ENCODE peak calls at places on chromosomes 4 and X, in seven cellular contexts. One of them, this sample, is unnamed.
A peak's percentile ranks its signal among the peaks of the same experiment; 100 is the strongest.

GRCh38 chr4:124179521-124180186 is 532.9 kb downstream of the ANKRD50 start:
- DNase-seq in cardiac muscle cell: no peak
- DNase-seq in naive thymus-derived CD4-positive, alpha-beta T cell: no peak
- DNase-seq in mammary epithelial cell: no peak
- DNase-seq in kidney: no peak
- DNase-seq in PC-3: no peak
- DNase-seq in upper lobe of right lung: no peak
- DNase-seq in this sample: no peak

GRCh38 chr4:72966652-72967051 is 102.9 kb downstream of the COX18 start:
- DNase-seq in cardiac muscle cell: no peak
- DNase-seq in naive thymus-derived CD4-positive, alpha-beta T cell: no peak
- DNase-seq in mammary epithelial cell: no peak
- DNase-seq in kidney: no peak
- DNase-seq in PC-3: no peak
- DNase-seq in upper lobe of right lung: no peak
- DNase-seq in this sample: no peak

GRCh38 chrX:20218809-20219505 is 47.8 kb downstream of the RPS6KA3 start:
- DNase-seq in cardiac muscle cell: peak; percentile 30
- DNase-seq in naive thymus-derived CD4-positive, alpha-beta T cell: no peak
- DNase-seq in mammary epithelial cell: no peak
- DNase-seq in kidney: no peak
- DNase-seq in PC-3: no peak
- DNase-seq in upper lobe of right lung: no peak
- DNase-seq in this sample: no peak

GRCh38 chr4:10182446-10183424 is 66.1 kb upstream of the WDR1 start:
- DNase-seq in cardiac muscle cell: no peak
- DNase-seq in naive thymus-derived CD4-positive, alpha-beta T cell: no peak
- DNase-seq in mammary epithelial cell: no peak
- DNase-seq in kidney: no peak
- DNase-seq in PC-3: no peak
- DNase-seq in upper lobe of right lung: no peak
- DNase-seq in this sample: no peak

GRCh38 chrX:98371994-98372393 is 1488.3 kb downstream of the RPA4 start:
- DNase-seq in cardiac muscle cell: no peak
- DNase-seq in naive thymus-derived CD4-positive, alpha-beta T cell: no peak
- DNase-seq in mammary epithelial cell: no peak
- DNase-seq in kidney: no peak
- DNase-seq in PC-3: no peak
- DNase-seq in upper lobe of right lung: no peak
- DNase-seq in this sample: no peak

GRCh38 chrX:136250191-136251041 is 784 bp downstream of the MAP7D3 start:
- DNase-seq in cardiac muscle cell: peak; percentile 24
- DNase-seq in naive thymus-derived CD4-positive, alpha-beta T cell: peak; percentile 8
- DNase-seq in mammary epithelial cell: no peak
- DNase-seq in kidney: no peak
- DNase-seq in PC-3: no peak
- DNase-seq in upper lobe of right lung: no peak
- DNase-seq in this sample: no peak

GRCh38 chr4:99790796-99791617 is 25.6 kb upstream of the DAPP1 start:
- DNase-seq in cardiac muscle cell: no peak
- DNase-seq in naive thymus-derived CD4-positive, alpha-beta T cell: no peak
- DNase-seq in mammary epithelial cell: peak; percentile 88
- DNase-seq in kidney: no peak
- DNase-seq in PC-3: peak; percentile 49
- DNase-seq in upper lobe of right lung: no peak
- DNase-seq in this sample: no peak

GRCh38 chrX:100681581-100681980 is 37.6 kb downstream of the SRPX2 start:
- DNase-seq in cardiac muscle cell: no peak
- DNase-seq in naive thymus-derived CD4-positive, alpha-beta T cell: no peak
- DNase-seq in mammary epithelial cell: no peak
- DNase-seq in kidney: no peak
- DNase-seq in PC-3: no peak
- DNase-seq in upper lobe of right lung: no peak
- DNase-seq in this sample: no peak

GRCh38 chr4:71195932-71196331 is 142.9 kb upstream of the SLC4A4 start:
- DNase-seq in cardiac muscle cell: peak; percentile 52
- DNase-seq in naive thymus-derived CD4-positive, alpha-beta T cell: no peak
- DNase-seq in mammary epithelial cell: no peak
- DNase-seq in kidney: no peak
- DNase-seq in PC-3: no peak
- DNase-seq in upper lobe of right lung: no peak
- DNase-seq in this sample: no peak

DNA sequence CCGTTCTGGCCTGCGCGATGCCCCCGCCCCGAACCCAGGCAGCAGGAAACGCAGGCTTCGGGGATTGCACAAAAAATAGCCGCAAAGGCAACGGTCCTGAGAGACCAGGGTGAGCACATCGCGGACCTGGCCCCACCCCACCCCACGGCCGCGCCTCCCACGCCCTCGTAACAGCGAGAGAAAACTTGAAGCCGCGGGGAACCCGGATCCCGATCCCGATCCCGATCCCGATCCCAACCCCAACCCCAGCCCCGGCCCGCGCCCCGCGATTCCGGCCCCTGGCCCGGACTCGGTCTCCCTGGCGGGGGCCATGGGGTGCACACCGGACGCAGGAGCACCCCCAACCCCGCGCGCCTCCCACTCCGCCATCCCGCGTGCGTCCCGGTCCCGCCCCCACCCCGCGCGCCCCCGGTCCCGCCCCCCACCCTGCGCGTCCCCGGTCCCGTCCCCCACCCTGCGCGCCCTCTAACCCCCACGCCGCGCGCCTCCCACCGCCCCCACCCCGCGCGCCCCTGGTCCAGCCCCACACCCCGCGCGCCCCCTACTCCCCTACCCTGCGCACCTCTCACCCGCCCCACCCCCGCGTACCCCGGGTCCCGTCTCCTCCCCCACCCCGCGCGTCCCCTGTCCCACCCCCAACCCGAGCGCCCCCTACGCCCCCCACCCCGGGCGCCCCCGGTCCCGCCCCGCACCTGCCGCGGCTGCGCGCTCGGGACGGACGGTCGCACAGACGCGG is 29.0 kb downstream of the NOP14 start:
- DNase-seq in cardiac muscle cell: peak; percentile 75
- DNase-seq in naive thymus-derived CD4-positive, alpha-beta T cell: peak; percentile 46
- DNase-seq in mammary epithelial cell: peak; percentile 48
- DNase-seq in kidney: peak; percentile 88
- DNase-seq in PC-3: peak; percentile 19
- DNase-seq in upper lobe of right lung: peak; percentile 86
- DNase-seq in this sample: peak; percentile 92
- H3K27ac ChIP-seq in cardiac muscle cell: no peak overlapping the region
- H3K27ac ChIP-seq in naive thymus-derived CD4-positive, alpha-beta T cell: peak overlapping the region; percentile 92
- H3K27ac ChIP-seq in mammary epithelial cell: peak overlapping the region; percentile 34
- H3K27ac ChIP-seq in kidney: peak overlapping the region; percentile 13
- H3K27ac ChIP-seq in PC-3: peak overlapping the region; percentile 7
- H3K27ac ChIP-seq in upper lobe of right lung: peak overlapping the region; percentile 83
- H3K27ac ChIP-seq in this sample: peak overlapping the region; percentile 99

GRCh38 chr4:24328300-24328699 is 256.1 kb downstream of the DHX15 start:
- DNase-seq in cardiac muscle cell: no peak
- DNase-seq in naive thymus-derived CD4-positive, alpha-beta T cell: no peak
- DNase-seq in mammary epithelial cell: no peak
- DNase-seq in kidney: no peak
- DNase-seq in PC-3: no peak
- DNase-seq in upper lobe of right lung: no peak
- DNase-seq in this sample: no peak
- H3K27ac ChIP-seq in cardiac muscle cell: no peak overlapping the region
- H3K27ac ChIP-seq in naive thymus-derived CD4-positive, alpha-beta T cell: no peak overlapping the region
- H3K27ac ChIP-seq in mammary epithelial cell: no peak overlapping the region
- H3K27ac ChIP-seq in kidney: no peak overlapping the region
- H3K27ac ChIP-seq in PC-3: no peak overlapping the region
- H3K27ac ChIP-seq in upper lobe of right lung: no peak overlapping the region
- H3K27ac ChIP-seq in this sample: no peak overlapping the region

GRCh38 chr4:39348371-39349265 is 17.5 kb downstream of the RFC1 start:
- DNase-seq in cardiac muscle cell: no peak
- DNase-seq in naive thymus-derived CD4-positive, alpha-beta T cell: no peak
- DNase-seq in mammary epithelial cell: peak; percentile 46
- DNase-seq in kidney: no peak
- DNase-seq in PC-3: peak; percentile 32
- DNase-seq in upper lobe of right lung: no peak
- DNase-seq in this sample: no peak

GRCh38 chr4:39349326-39349725 is 16.8 kb downstream of the RFC1 start:
- DNase-seq in cardiac muscle cell: no peak
- DNase-seq in naive thymus-derived CD4-positive, alpha-beta T cell: no peak
- DNase-seq in mammary epithelial cell: no peak
- DNase-seq in kidney: no peak
- DNase-seq in PC-3: no peak
- DNase-seq in upper lobe of right lung: no peak
- DNase-seq in this sample: no peak

GRCh38 chr4:39357002-39357401 is 9.2 kb downstream of the RFC1 start:
- DNase-seq in cardiac muscle cell: no peak
- DNase-seq in naive thymus-derived CD4-positive, alpha-beta T cell: no peak
- DNase-seq in mammary epithelial cell: no peak
- DNase-seq in kidney: no peak
- DNase-seq in PC-3: no peak
- DNase-seq in upper lobe of right lung: no peak
- DNase-seq in this sample: no peak

GRCh38 chr4:39353478-39354177 is 12.5 kb downstream of the RFC1 start:
- DNase-seq in cardiac muscle cell: peak; percentile 89
- DNase-seq in naive thymus-derived CD4-positive, alpha-beta T cell: peak; percentile 69
- DNase-seq in mammary epithelial cell: peak; percentile 48
- DNase-seq in kidney: no peak
- DNase-seq in PC-3: no peak
- DNase-seq in upper lobe of right lung: no peak
- DNase-seq in this sample: peak; percentile 28

DNA sequence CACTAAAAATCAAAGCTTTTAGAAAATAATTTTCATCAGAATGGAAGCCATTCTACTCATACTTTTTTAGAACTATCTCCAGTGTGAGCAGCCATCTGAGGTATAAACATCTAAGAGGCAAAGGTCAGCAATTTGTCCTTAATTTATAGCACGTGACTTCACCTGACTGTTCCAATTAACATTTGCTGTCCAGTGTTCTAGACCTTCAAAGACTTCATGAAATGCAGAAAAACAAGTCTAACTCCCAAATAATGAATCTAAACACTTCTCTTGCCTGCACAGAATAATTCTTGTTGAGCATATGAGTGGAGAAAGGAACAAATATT is 12.0 kb downstream of the RFC1 start:
- DNase-seq in cardiac muscle cell: no peak
- DNase-seq in naive thymus-derived CD4-positive, alpha-beta T cell: no peak
- DNase-seq in mammary epithelial cell: no peak
- DNase-seq in kidney: no peak
- DNase-seq in PC-3: no peak
- DNase-seq in upper lobe of right lung: no peak
- DNase-seq in this sample: no peak
- H3K27ac ChIP-seq in cardiac muscle cell: peak overlapping the region; percentile 14
- H3K27ac ChIP-seq in naive thymus-derived CD4-positive, alpha-beta T cell: peak overlapping the region; percentile 70
- H3K27ac ChIP-seq in mammary epithelial cell: peak overlapping the region; percentile 93
- H3K27ac ChIP-seq in kidney: peak overlapping the region; percentile 64
- H3K27ac ChIP-seq in PC-3: no peak overlapping the region
- H3K27ac ChIP-seq in upper lobe of right lung: peak overlapping the region; percentile 78
- H3K27ac ChIP-seq in this sample: peak overlapping the region; percentile 62

DNA sequence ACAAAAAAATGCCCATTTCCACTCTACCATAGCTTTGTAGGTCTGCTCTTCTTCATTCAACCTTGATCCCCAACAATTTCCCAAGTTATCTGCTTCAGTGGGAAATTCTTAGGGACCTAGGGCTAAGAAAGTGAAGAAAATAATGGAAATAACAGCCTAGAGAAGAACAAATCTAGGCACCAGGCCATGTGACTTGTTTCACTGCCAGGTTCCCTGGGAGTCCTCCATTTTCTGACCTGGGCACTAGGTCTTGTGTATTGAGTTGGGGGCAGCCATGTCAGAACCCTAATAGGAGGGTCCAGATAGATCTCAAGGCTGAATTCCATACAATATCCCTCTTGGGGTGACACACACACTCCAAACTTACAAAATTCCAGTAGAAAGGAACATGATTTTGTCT is 194.6 kb upstream of the STK26 start:
- DNase-seq in cardiac muscle cell: no peak
- DNase-seq in naive thymus-derived CD4-positive, alpha-beta T cell: no peak
- DNase-seq in mammary epithelial cell: no peak
- DNase-seq in kidney: no peak
- DNase-seq in PC-3: no peak
- DNase-seq in upper lobe of right lung: no peak
- DNase-seq in this sample: no peak
- H3K27ac ChIP-seq in cardiac muscle cell: no peak overlapping the region
- H3K27ac ChIP-seq in naive thymus-derived CD4-positive, alpha-beta T cell: no peak overlapping the region
- H3K27ac ChIP-seq in mammary epithelial cell: no peak overlapping the region
- H3K27ac ChIP-seq in kidney: no peak overlapping the region
- H3K27ac ChIP-seq in PC-3: no peak overlapping the region
- H3K27ac ChIP-seq in upper lobe of right lung: no peak overlapping the region
- H3K27ac ChIP-seq in this sample: peak overlapping the region; percentile 71

DNA sequence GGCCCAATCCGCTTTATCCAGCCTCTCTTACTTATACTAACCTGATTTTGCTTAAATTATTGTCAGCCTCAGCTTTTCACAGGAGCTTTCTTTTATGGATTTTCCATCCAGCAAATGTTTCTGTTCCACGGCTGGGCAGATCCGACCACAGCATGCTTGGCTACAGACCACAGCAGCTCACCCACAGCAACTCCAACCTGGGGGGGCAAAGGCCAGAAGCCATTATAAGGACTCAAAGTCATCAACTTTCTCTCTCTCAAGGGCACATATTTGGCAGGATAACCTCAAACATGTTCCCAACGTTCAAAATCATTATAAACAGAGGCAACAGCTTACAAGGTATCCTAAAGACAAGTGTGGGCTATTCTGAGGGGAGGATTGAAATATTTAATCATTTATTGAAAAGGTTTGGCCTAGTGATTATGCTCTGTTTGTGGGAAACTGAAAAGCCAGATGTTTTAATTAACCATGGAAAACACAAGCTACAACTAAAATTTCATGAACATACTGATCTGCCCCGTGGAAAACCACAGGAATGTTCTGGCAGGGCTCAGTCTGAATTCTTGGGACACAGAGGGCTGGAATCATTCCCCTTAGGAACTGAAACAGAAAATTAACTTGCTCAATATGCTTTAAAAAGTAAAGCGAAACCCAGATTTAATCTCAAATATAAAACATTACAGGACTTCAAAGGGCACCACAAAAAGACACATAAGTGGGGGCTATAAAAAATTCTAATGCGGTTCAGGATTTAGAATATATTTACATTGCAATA is 71.2 kb downstream of the APBB2 start:
- DNase-seq in cardiac muscle cell: peak; percentile 97
- DNase-seq in naive thymus-derived CD4-positive, alpha-beta T cell: no peak
- DNase-seq in mammary epithelial cell: peak; percentile 75
- DNase-seq in kidney: no peak
- DNase-seq in PC-3: peak; percentile 29
- DNase-seq in upper lobe of right lung: no peak
- DNase-seq in this sample: no peak
- H3K27ac ChIP-seq in cardiac muscle cell: no peak overlapping the region
- H3K27ac ChIP-seq in naive thymus-derived CD4-positive, alpha-beta T cell: no peak overlapping the region
- H3K27ac ChIP-seq in mammary epithelial cell: peak overlapping the region; percentile 98
- H3K27ac ChIP-seq in kidney: peak overlapping the region; percentile 82
- H3K27ac ChIP-seq in PC-3: no peak overlapping the region
- H3K27ac ChIP-seq in upper lobe of right lung: peak overlapping the region; percentile 77
- H3K27ac ChIP-seq in this sample: no peak overlapping the region

DNA sequence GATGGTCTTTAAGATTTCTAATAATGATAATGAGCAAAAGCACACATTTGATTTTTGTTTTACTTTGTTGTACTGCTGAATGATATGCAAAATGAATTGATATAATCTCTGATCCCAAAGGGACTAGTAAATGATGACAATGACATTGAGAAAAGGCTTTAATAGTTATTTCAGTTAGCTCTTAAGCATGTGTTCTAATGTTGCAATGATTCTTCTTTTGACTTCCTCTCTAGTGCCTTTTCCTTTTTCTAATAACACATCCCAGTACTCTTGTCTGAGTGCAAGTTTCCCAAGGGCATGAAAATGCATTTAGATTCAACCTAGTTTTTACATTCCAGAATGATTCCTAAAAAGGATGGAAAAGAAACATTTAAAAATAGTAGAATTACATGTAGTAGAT is 508.7 kb downstream of the C4orf33 start:
- DNase-seq in cardiac muscle cell: no peak
- DNase-seq in naive thymus-derived CD4-positive, alpha-beta T cell: no peak
- DNase-seq in mammary epithelial cell: no peak
- DNase-seq in kidney: no peak
- DNase-seq in PC-3: no peak
- DNase-seq in upper lobe of right lung: no peak
- DNase-seq in this sample: no peak
- H3K27ac ChIP-seq in cardiac muscle cell: no peak overlapping the region
- H3K27ac ChIP-seq in naive thymus-derived CD4-positive, alpha-beta T cell: no peak overlapping the region
- H3K27ac ChIP-seq in mammary epithelial cell: no peak overlapping the region
- H3K27ac ChIP-seq in kidney: no peak overlapping the region
- H3K27ac ChIP-seq in PC-3: no peak overlapping the region
- H3K27ac ChIP-seq in upper lobe of right lung: no peak overlapping the region
- H3K27ac ChIP-seq in this sample: peak overlapping the region; percentile 77

This sample was measured in HL-60.